ENCODE peak calls at places on chromosomes 16 and 17, in five cellular contexts. One of them, this sample, is unnamed.
A peak's percentile ranks its signal among the peaks of the same experiment; 100 is the strongest.

GRCh38 chr16:70804153-70804728 is 3.3 kb upstream of the VAC14 start:
- DNase-seq in MV-4-11: peak; percentile 92
- DNase-seq in AG08395: peak; percentile 52
- DNase-seq in ELR: peak; percentile 97
- DNase-seq in T-helper 1 cell: no peak
- DNase-seq in this sample: no peak

GRCh38 chr17:7704601-7705268 is at the start of gene EFNB3:
- DNase-seq in AG08395: peak; percentile 35
- DNase-seq in T-helper 1 cell: no peak
- DNase-seq in MV-4-11: no peak
- DNase-seq in ELR: peak; percentile 37
- DNase-seq in this sample: no peak

GRCh38 chr16:47424846-47425245 is 36.0 kb downstream of the ITFG1 start:
- DNase-seq in ELR: no peak
- DNase-seq in T-helper 1 cell: no peak
- DNase-seq in MV-4-11: no peak
- DNase-seq in AG08395: no peak
- DNase-seq in this sample: no peak

GRCh38 chr17:55641559-55642160 is 81.0 kb downstream of the TMEM100 start:
- DNase-seq in ELR: peak; percentile 64
- DNase-seq in AG08395: peak; percentile 52
- DNase-seq in T-helper 1 cell: no peak
- DNase-seq in MV-4-11: peak; percentile 73
- DNase-seq in this sample: peak; percentile 18

GRCh38 chr16:85554114-85554790 is 58.9 kb upstream of the GSE1 start:
- DNase-seq in ELR: peak; percentile 88
- DNase-seq in AG08395: peak; percentile 79
- DNase-seq in MV-4-11: peak; percentile 94
- DNase-seq in T-helper 1 cell: peak; percentile 50
- DNase-seq in this sample: no peak

GRCh38 chr16:86642084-86642483 is 63.7 kb downstream of the FOXL1 start:
- DNase-seq in ELR: no peak
- DNase-seq in AG08395: no peak
- DNase-seq in MV-4-11: no peak
- DNase-seq in T-helper 1 cell: no peak
- DNase-seq in this sample: no peak

GRCh38 chr17:78356163-78356713 is 3.6 kb downstream of the SOCS3 start:
- DNase-seq in ELR: peak; percentile 100
- DNase-seq in AG08395: peak; percentile 44
- DNase-seq in MV-4-11: peak; percentile 91
- DNase-seq in T-helper 1 cell: peak; percentile 80
- DNase-seq in this sample: no peak

GRCh38 chr16:77434365-77435239 is at the start of gene ADAMTS18:
- DNase-seq in AG08395: no peak
- DNase-seq in ELR: no peak
- DNase-seq in MV-4-11: no peak
- DNase-seq in T-helper 1 cell: no peak
- DNase-seq in this sample: no peak

GRCh38 chr16:17336501-17336900 is 134.3 kb downstream of the XYLT1 start:
- DNase-seq in T-helper 1 cell: no peak
- DNase-seq in ELR: no peak
- DNase-seq in MV-4-11: no peak
- DNase-seq in AG08395: no peak
- DNase-seq in this sample: no peak

GRCh38 chr16:31094088-31094423 is 541 bp downstream of the VKORC1 start:
- DNase-seq in ELR: peak; percentile 35
- DNase-seq in AG08395: no peak
- DNase-seq in MV-4-11: no peak
- DNase-seq in T-helper 1 cell: no peak
- DNase-seq in this sample: no peak

GRCh38 chr17:12627177-12627629 is 38.5 kb upstream of the MYOCD start:
- DNase-seq in MV-4-11: no peak
- DNase-seq in ELR: peak; percentile 95
- DNase-seq in AG08395: peak; percentile 34
- DNase-seq in T-helper 1 cell: no peak
- DNase-seq in this sample: no peak

GRCh38 chr17:6668219-6668618 is 16.7 kb downstream of the C17orf100 start:
- DNase-seq in AG08395: no peak
- DNase-seq in MV-4-11: no peak
- DNase-seq in ELR: no peak
- DNase-seq in T-helper 1 cell: no peak
- DNase-seq in this sample: no peak

GRCh38 chr17:31541559-31541958 is 150.1 kb downstream of the RAB11FIP4 start:
- DNase-seq in AG08395: peak; percentile 30
- DNase-seq in ELR: peak; percentile 34
- DNase-seq in MV-4-11: peak; percentile 40
- DNase-seq in T-helper 1 cell: no peak
- DNase-seq in this sample: no peak

This sample was measured in NCI-H774.